ENCODE peak calls at places on chromosome 5, in five cellular contexts. U is CD8-positive, alpha-beta T cell; O is psoas muscle; Q is brain microvascular endothelial cell; E is endodermal cell. Y is an unnamed sample. For H3K27me3 and H3K36me3, the result is how much of the 10 kb centered on the place peaks cover.

GRCh38 chr5:112709416-112709815 is 28.3 kb upstream of the APC start:
- DNase-seq in U (no peak), O (no peak), Q (no peak), E (no peak), Y (no peak)

GRCh38 chr5:171512397-171512796 is 93.0 kb downstream of the FGF18 start:
- DNase-seq in U (no peak), O (no peak), Q (no peak), E (no peak), Y (no peak)

GRCh38 chr5:143341807-143342570 is 61.5 kb downstream of the NR3C1 start:
- DNase-seq in U (no peak), O (no peak), Q (peak), E (no peak), Y (no peak)

GRCh38 chr5:150778517-150779396 is at the start of gene SMIM3:
- DNase-seq in U (peak), O (peak), Q (peak), E (peak), Y (peak)

GRCh38 chr5:160129841-160130240 is 10.6 kb upstream of the PWWP2A start:
- DNase-seq in U (no peak), O (no peak), Q (no peak), E (no peak), Y (no peak)

GRCh38 chr5:76556511-76557221 is 66.5 kb downstream of the F2RL2 start:
- DNase-seq in U (no peak), O (no peak), Q (no peak), E (no peak), Y (no peak)

GRCh38 chr5:88377705-88378656 is 109.3 kb upstream of the TMEM161B start:
- DNase-seq in U (no peak), O (no peak), Q (no peak), E (no peak), Y (no peak)

GRCh38 chr5:92644271-92644886 is 936.6 kb downstream of the NR2F1-AS1 start:
- DNase-seq in U (no peak), O (no peak), Q (no peak), E (peak), Y (no peak)

GRCh38 chr5:14059810-14060209 is 83.3 kb upstream of the TRIO start:
- DNase-seq in U (no peak), O (no peak), Q (no peak), E (no peak), Y (no peak)

GRCh38 chr5:81838307-81838906 is 87.5 kb upstream of the SSBP2 start:
- DNase-seq in U (no peak), O (no peak), Q (peak), E (peak), Y (no peak)

GRCh38 chr5:43839218-43839617 is 236.2 kb downstream of the NNT start:
- DNase-seq in U (no peak), O (no peak), Q (peak), E (no peak), Y (no peak)

GRCh38 chr5:69167488-69167845 is 517 bp downstream of the CCNB1 start:
- DNase-seq in U (no peak), O (no peak), Q (peak), E (no peak), Y (peak)

GRCh38 chr5:140041492-140042421 is 1.3 kb downstream of the NRG2 start:
- DNase-seq in U (no peak), O (peak), Q (peak), E (peak), Y (peak)

GRCh38 chr5:90518666-90519065 is 10.7 kb downstream of the LYSMD3 start:
- DNase-seq in U (no peak), O (no peak), Q (no peak), E (no peak), Y (no peak)

GRCh38 chr5:79225026-79225425 is 10.9 kb upstream of the JMY start:
- DNase-seq in U (no peak), O (no peak), Q (no peak), E (peak), Y (no peak)

GRCh38 chr5:135248801-135249231 is 150.2 kb downstream of the MACROH2A1 start:
- DNase-seq in U (no peak), O (no peak), Q (no peak), E (peak), Y (peak)

GRCh38 chr5:150122158-150122510 is 33.5 kb downstream of the PDGFRB start:
- DNase-seq in U (no peak), O (no peak), Q (no peak), E (peak), Y (peak)

GRCh38 chr5:168064457-168064856 is 227.0 kb upstream of the WWC1 start:
- DNase-seq in U (no peak), O (no peak), Q (no peak), E (no peak), Y (no peak)

GRCh38 chr5:178469975-178470692 is 120.1 kb downstream of the COL23A1 start:
- DNase-seq in U (no peak), O (no peak), Q (no peak), E (peak), Y (peak)

GRCh38 chr5:144504929-144505578 is 334.4 kb downstream of the KCTD16 start:
- DNase-seq in U (no peak), O (no peak), Q (no peak), E (no peak), Y (peak)

GRCh38 chr5:169216864-169217263 is 84.1 kb downstream of the SLIT3 start:
- DNase-seq in U (no peak), O (no peak), Q (no peak), E (no peak), Y (no peak)

GRCh38 chr5:68270576-68270975 is 55.0 kb downstream of the PIK3R1 start:
- DNase-seq in U (no peak), O (no peak), Q (no peak), E (no peak), Y (no peak)

GRCh38 chr5:62124266-62124665 is 181.7 kb upstream of the KIF2A start:
- DNase-seq in U (no peak), O (no peak), Q (no peak), E (no peak), Y (no peak)

DNA sequence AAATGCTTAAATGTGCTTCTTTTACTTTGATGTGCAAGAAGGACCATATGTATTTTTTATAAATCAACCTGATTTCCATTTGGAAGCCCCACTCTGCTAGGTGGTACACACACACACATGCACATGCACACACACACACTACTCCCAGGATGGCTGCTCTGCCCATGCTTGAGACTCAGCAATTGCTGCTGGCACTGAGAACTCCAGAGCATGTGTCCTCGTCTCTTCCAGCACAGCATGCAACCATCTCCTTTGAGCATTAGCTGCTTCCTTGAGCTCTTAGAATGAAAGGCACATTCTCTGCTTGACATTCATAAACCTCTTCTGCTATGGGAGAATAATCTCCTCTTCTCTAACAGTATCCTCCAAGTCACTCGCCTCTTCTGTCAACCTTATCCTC is 115.9 kb downstream of the FEM1C start:
- DNase-seq in U (no peak), O (no peak), Q (no peak), E (no peak), Y (no peak)
- H3K27me3 ChIP-seq in U (under half), O (under half), Q (under half), E (half or more), Y (under half)

DNA sequence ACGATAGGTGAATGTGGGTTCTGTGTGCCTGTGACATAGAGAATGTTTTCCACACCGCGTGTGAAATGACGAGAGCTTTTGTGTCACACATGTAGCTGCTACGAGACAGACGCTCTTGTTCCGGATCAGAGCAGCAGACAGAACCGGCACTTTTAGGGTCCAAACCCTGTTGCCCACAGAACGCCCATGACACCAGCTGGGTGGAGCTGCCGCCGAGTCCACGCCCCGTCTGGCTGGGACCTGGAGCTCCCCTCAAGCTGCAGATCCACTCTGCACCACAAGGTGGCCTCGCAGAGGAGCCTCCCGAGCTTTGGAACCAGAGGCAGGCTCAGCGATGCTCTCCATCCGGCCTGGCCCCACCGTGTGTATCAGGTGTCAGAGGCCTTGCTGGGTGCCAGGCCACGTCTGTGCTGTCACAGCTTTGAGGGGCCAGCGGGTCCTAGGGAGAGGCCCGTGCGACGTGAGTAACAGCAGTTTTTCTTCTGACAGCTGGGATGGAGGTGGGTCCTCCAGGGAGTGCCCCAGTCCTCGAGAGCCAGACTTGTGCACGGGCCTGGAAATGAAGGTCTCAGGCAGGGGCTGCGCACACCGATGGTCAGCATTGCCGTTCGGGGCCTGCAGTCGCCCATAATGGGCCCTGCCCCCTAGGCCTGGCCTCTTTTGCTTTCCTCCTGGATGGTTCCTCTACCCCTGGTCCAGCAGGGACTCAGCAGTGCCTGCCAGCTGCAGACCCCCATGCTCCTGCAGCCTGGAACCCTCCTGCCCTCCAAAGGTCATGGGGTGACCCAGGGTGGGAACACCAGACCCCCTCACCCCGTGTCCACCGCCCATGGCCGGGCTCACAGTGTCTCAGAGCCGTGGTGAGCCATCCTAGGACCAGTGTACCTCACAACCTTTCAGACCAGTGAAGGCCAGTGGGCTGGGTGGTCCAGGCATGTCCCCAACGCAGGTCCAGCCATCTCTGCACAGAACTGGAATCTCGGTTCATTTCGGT is 2.5 kb upstream of the LRRC14B start:
- DNase-seq in U (peak), O (peak), Q (peak), E (peak), Y (peak)
- H3K4me3 ChIP-seq in U (no peak), O (peak), Q (no peak), E (no peak), Y (no peak)

GRCh38 chr5:132033122-132033521 is 21.7 kb upstream of the ACSL6 start:
- DNase-seq in U (no peak), O (no peak), Q (no peak), E (no peak), Y (no peak)
- H3K36me3 ChIP-seq in U (under half), O (under half), Q (under half), E (under half), Y (under half)

DNA sequence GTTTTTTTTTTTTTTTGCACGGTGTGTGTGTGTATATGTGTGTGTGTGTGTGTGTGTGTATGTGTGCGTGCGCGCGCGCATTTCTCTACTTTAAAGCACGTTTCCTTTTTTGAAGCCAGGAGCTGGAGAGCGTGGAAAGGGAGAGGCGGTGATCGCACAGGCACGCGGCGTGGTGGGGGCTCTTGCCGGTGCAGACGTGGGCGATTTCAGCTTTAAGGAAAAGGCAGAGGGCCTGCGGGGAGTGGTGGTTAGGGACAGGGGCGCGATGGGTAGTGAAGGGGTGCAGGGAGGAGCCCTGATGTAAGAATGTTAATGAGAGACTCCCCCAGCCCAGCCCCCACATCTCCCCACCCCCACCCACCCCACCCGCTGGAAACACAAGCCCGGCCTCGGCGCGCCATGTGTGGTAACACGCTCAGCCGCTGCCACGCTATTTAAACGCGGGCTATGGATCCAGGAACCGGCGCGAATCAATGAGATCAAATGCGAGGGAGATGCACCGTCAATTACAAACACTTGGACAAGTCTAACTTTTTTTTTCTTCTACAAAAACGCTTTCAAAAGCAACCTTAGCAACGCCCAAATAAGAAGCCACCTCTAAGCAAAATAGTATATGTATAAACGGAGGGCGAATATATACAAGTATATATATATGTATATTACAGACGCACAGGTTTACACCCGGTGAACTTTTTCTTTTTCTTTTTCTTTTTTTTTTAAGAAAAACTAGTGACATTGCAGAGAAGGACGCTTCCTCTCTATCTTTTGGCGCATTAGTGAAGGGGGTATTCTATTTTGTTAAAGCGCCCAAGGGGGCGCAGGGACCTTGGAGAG is at the start of gene NPR3:
- DNase-seq in U (no peak), O (no peak), Q (no peak), E (no peak), Y (peak)
- H3K27me3 ChIP-seq in U (under half), O (under half), Q (under half), E (half or more), Y (half or more)

GRCh38 chr5:95619518-95620029 is 313 bp upstream of the GPR150 start:
- DNase-seq in U (no peak), O (no peak), Q (no peak), E (peak), Y (no peak)
- H3K4me3 ChIP-seq in U (peak), O (peak), Q (peak), E (peak), Y (peak)

GRCh38 chr5:172932313-172933017 is 26.8 kb upstream of the RPL26L1 start:
- DNase-seq in U (peak), O (peak), Q (peak), E (peak), Y (peak)
- H3K36me3 ChIP-seq in U (under half), O (under half), Q (under half), E (under half), Y (under half)

GRCh38 chr5:73232266-73233041 is 59.5 kb downstream of the TMEM174 start:
- DNase-seq in U (no peak), O (no peak), Q (no peak), E (peak), Y (peak)

GRCh38 chr5:73231245-73231778 is 58.3 kb downstream of the TMEM174 start:
- DNase-seq in U (no peak), O (no peak), Q (no peak), E (no peak), Y (no peak)

GRCh38 chr5:73234156-73234555 is 61.2 kb downstream of the TMEM174 start:
- DNase-seq in U (no peak), O (no peak), Q (no peak), E (peak), Y (peak)

GRCh38 chr5:73233053-73233460 is 60.1 kb downstream of the TMEM174 start:
- DNase-seq in U (no peak), O (no peak), Q (no peak), E (no peak), Y (peak)

GRCh38 chr5:73233461-73234151 is 60.6 kb downstream of the TMEM174 start:
- DNase-seq in U (no peak), O (peak), Q (no peak), E (peak), Y (peak)
- H3K27me3 ChIP-seq in U (under half), O (under half), Q (under half), E (half or more), Y (half or more)

GRCh38 chr5:176870110-176870591 is 29.0 kb downstream of the HK3 start:
- DNase-seq in U (no peak), O (no peak), Q (peak), E (peak), Y (peak)
- H3K4me3 ChIP-seq in U (no peak), O (no peak), Q (no peak), E (no peak), Y (no peak)

Y was measured in H7.